ENCODE peak calls at places on chromosome 14, in four cellular contexts. R, Z, Q and H are unnamed samples.

GRCh38 chr14:47022721-47023120 is 371.1 kb upstream of the RPL10L start:
- DNase-seq in R (no peak), Z (no peak), Q (no peak), H (no peak)

GRCh38 chr14:86402547-86402946 is 872.6 kb downstream of the FLRT2 start:
- DNase-seq in R (no peak), Z (no peak), Q (no peak), H (no peak)

GRCh38 chr14:57755018-57755521 is 110.8 kb downstream of the SLC35F4 start:
- DNase-seq in R (no peak), Z (no peak), Q (peak), H (no peak)

GRCh38 chr14:59475709-59476108 is 8.5 kb downstream of the L3HYPDH start:
- DNase-seq in R (no peak), Z (no peak), Q (no peak), H (no peak)

GRCh38 chr14:94345344-94346072 is 22.4 kb upstream of the SERPINA6 start:
- DNase-seq in R (peak), Z (no peak), Q (peak), H (no peak)

GRCh38 chr14:53663709-53664108 is 292.9 kb downstream of the BMP4 start:
- DNase-seq in R (peak), Z (peak), Q (peak), H (peak)

GRCh38 chr14:98909251-98909944 is 362.6 kb downstream of the BCL11B start:
- DNase-seq in R (no peak), Z (no peak), Q (no peak), H (no peak)

GRCh38 chr14:104286086-104286485 is 147.7 kb downstream of the KIF26A start:
- DNase-seq in R (no peak), Z (no peak), Q (no peak), H (no peak)

GRCh38 chr14:101719045-101719645 is 42.4 kb upstream of the PPP2R5C start:
- DNase-seq in R (no peak), Z (no peak), Q (no peak), H (no peak)

GRCh38 chr14:93231129-93231979 is 24.3 kb downstream of the UBR7 start:
- DNase-seq in R (peak), Z (no peak), Q (no peak), H (no peak)

GRCh38 chr14:52703225-52703624 is 3.8 kb upstream of the PSMC6 start:
- DNase-seq in R (peak), Z (no peak), Q (no peak), H (no peak)

GRCh38 chr14:82999802-83000201 is 1466.1 kb upstream of the SEL1L start:
- DNase-seq in R (peak), Z (peak), Q (peak), H (peak)

GRCh38 chr14:95507174-95507573 is 9.3 kb downstream of the SYNE3 start:
- DNase-seq in R (peak), Z (no peak), Q (peak), H (no peak)

GRCh38 chr14:94056579-94057308 is 24.3 kb downstream of the DDX24 start:
- DNase-seq in R (no peak), Z (no peak), Q (no peak), H (no peak)

GRCh38 chr14:35300228-35300627 is 8.0 kb downstream of the PSMA6 start:
- DNase-seq in R (no peak), Z (no peak), Q (no peak), H (no peak)

DNA sequence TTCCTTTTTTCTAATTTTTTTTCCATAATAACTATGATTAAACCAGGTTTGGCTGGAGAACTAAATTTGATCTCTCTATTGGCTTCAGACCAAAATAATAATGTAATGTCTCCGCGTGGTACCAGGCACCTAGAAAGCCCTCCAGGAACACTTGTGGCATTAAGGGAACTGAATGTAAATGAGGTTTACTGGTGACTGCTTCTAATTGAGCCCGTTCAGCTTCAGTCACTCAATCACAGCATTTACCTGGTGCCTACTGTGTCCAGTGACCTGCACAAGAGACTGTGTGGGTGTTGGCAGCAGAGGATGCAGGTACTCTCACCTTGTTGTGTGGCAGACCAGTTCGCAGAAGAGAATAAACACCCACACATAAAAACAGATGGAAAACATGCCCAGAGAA is 302.5 kb downstream of the DPF3 start:
- DNase-seq in R (no peak), Z (no peak), Q (no peak), H (no peak)
- H4K5ac ChIP-seq in R (no peak), Z (no peak), Q (no peak), H (no peak)

GRCh38 chr14:34198096-34198495 is 247.2 kb upstream of the EGLN3 start:
- DNase-seq in R (no peak), Z (no peak), Q (no peak), H (no peak)
- H4K5ac ChIP-seq in R (no peak), Z (no peak), Q (no peak), H (no peak)

DNA sequence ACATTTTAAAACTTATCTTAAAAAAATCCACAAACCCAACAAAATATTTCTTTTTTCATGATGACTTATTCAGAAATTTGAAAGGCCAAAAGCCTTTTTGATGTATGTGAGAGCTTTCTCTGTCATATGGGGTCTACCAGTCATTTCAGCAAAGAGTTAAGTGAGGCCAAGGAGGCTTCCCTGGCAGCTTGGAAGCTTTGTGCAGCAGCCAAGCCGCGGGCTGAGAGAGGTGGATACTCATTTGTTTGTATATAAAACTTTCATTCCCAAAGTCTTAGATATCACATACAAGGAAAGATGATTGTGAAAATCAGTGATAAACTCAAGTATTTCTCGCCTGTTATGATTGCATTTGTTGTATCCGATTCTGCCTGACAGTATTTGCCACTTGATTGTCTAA is 48.5 kb upstream of the RNU6-8 start:
- DNase-seq in R (peak), Z (no peak), Q (no peak), H (no peak)
- H4K5ac ChIP-seq in R (no peak), Z (no peak), Q (peak), H (no peak)

GRCh38 chr14:64442300-64442988 is 22.9 kb upstream of the AKAP5 start:
- DNase-seq in R (no peak), Z (no peak), Q (no peak), H (no peak)

GRCh38 chr14:64444984-64445845 is 20.1 kb upstream of the AKAP5 start:
- DNase-seq in R (peak), Z (no peak), Q (peak), H (no peak)

GRCh38 chr14:64444140-64444539 is 21.2 kb upstream of the AKAP5 start:
- DNase-seq in R (no peak), Z (no peak), Q (no peak), H (no peak)

GRCh38 chr14:64450255-64450654 is 15.0 kb upstream of the AKAP5 start:
- DNase-seq in R (no peak), Z (no peak), Q (no peak), H (no peak)

DNA sequence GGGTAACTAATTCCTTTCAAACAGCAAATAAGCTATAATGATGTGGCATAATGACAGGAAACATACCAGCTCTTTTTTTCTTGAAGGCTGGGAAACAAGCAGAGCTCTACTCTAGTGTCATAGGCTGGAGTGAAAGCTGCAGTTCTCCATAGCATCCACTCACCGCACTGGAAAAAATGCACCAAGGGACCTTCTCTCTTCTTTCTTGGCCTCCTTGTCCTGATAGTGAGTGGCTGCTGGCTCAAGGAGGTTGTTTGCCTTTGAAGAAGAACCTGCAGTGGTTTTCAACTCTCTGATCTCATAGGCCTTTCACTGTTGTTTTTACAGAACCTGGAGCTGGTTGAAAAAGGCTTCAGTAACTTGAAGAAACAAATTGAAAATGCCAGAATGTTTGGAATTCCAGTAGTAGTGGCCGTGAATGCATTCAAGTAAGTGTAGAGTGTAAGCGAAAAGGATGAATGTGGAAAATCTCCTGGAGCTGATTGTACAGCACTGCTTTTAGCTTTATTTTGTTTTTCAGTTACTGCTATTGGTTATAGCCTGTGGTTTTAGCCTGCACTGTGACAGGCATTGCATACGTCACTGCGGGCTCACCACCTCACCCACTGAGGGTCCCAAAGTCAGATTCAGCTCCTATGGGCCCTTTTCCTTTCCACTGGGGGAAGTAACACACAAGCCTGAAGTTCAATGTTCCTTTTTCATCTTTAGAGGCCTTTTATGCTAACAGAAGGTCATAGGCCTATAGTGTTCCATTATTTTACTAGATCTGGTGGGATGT is 17.2 kb upstream of the AKAP5 start:
- DNase-seq in R (no peak), Z (no peak), Q (peak), H (no peak)
- H4K5ac ChIP-seq in R (no peak), Z (no peak), Q (no peak), H (no peak)

DNA sequence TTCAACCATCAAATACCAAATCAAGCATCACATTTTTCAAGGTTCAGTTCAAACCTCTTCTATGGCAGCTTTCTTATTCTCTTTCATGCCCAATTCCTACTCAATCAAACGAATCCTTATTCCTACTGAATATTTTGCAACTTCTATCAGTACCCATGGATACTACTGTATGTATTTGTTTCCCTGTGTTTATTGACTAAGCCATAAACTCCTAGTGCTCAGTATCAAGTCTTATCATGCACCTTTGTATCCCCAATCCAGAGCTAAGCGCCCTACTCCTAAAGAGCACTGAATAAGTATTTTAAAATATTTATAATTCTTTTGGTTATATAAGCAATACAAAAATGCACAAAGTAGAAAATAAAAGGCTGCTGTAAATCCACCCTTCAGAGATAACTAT is 52.6 kb downstream of the STXBP6 start:
- DNase-seq in R (no peak), Z (no peak), Q (no peak), H (no peak)
- H4K5ac ChIP-seq in R (no peak), Z (no peak), Q (no peak), H (no peak)